ENCODE peak calls at places on chromosomes 5 and 9, in six cellular contexts. H, I, B, V, G and K are unnamed samples.
A peak's percentile ranks its signal among the peaks of the same experiment; 100 is the strongest.

GRCh38 chr9:15999422-16000339 is 446.8 kb downstream of the CCDC171 start:
- DNase-seq in H (no peak), I (no peak), B (no peak), V (no peak), G (no peak), K (peak; percentile 36)

GRCh38 chr9:113609562-113610318 is 146.2 kb downstream of the RGS3 start:
- DNase-seq in H (no peak), I (no peak), B (peak; percentile 94), V (no peak), G (peak; percentile 71), K (peak; percentile 75)

GRCh38 chr9:70177121-70177520 is 81.7 kb upstream of the SMC5 start:
- DNase-seq in H (no peak), I (no peak), B (no peak), V (no peak), G (no peak), K (no peak)

GRCh38 chr9:503881-504852 is 289.5 kb downstream of the DOCK8 start:
- DNase-seq in H (peak; percentile 94), I (peak; percentile 45), B (peak; percentile 70), V (peak; percentile 81), G (peak; percentile 76), K (peak; percentile 83)

GRCh38 chr9:27473135-27473534 is 51.0 kb upstream of the IFNK start:
- DNase-seq in H (no peak), I (no peak), B (peak; percentile 48), V (no peak), G (no peak), K (no peak)

GRCh38 chr5:16879650-16880049 is 56.4 kb downstream of the MYO10 start:
- DNase-seq in H (no peak), I (no peak), B (no peak), V (no peak), G (no peak), K (no peak)

GRCh38 chr9:26219961-26220360 is 541.7 kb upstream of the TUSC1 start:
- DNase-seq in H (no peak), I (no peak), B (no peak), V (no peak), G (no peak), K (no peak)

GRCh38 chr5:84715087-84715486 is 330.4 kb upstream of the EDIL3 start:
- DNase-seq in H (no peak), I (no peak), B (no peak), V (no peak), G (no peak), K (no peak)

GRCh38 chr5:176540476-176540899 is 3.3 kb upstream of the RNF44 start:
- DNase-seq in H (no peak), I (no peak), B (no peak), V (no peak), G (no peak), K (no peak)

GRCh38 chr9:68794898-68795297 is 89.9 kb downstream of the PIP5K1B start:
- DNase-seq in H (no peak), I (no peak), B (no peak), V (no peak), G (no peak), K (peak; percentile 20)

GRCh38 chr9:101791938-101792337 is 53.5 kb upstream of the GRIN3A start:
- DNase-seq in H (no peak), I (no peak), B (peak; percentile 30), V (no peak), G (peak; percentile 77), K (peak; percentile 55)

GRCh38 chr5:14105717-14106435 is 37.3 kb upstream of the TRIO start:
- DNase-seq in H (no peak), I (no peak), B (peak; percentile 87), V (no peak), G (no peak), K (no peak)

GRCh38 chr9:132997591-132997990 is 19.1 kb downstream of the GFI1B start:
- DNase-seq in H (no peak), I (no peak), B (no peak), V (no peak), G (no peak), K (no peak)

GRCh38 chr5:107887587-107887986 is 216.8 kb upstream of the EFNA5 start:
- DNase-seq in H (no peak), I (no peak), B (no peak), V (no peak), G (no peak), K (no peak)

GRCh38 chr9:128321879-128322341 is 337 bp downstream of the TRUB2 start:
- DNase-seq in H (no peak), I (no peak), B (no peak), V (no peak), G (no peak), K (no peak)

GRCh38 chr9:127182901-127183746 is 60.7 kb upstream of the ANGPTL2 start:
- DNase-seq in H (no peak), I (no peak), B (no peak), V (no peak), G (no peak), K (no peak)

GRCh38 chr9:111298831-111299603 is 31.0 kb downstream of the OR2K2 start:
- DNase-seq in H (peak; percentile 60), I (no peak), B (peak; percentile 38), V (no peak), G (peak; percentile 13), K (no peak)